ENCODE peak calls at places on chromosomes 2 and 18, in five cellular contexts. U, P, N, S and L are unnamed samples.

GRCh38 chr2:21912405-21912804 is 788.6 kb downstream of the TDRD15 start:
- DNase-seq in U (no peak), P (no peak), N (no peak), S (no peak), L (no peak)

GRCh38 chr2:112693596-112693995 is 27.2 kb upstream of the NT5DC4 start:
- DNase-seq in U (no peak), P (no peak), N (no peak), S (no peak), L (no peak)

GRCh38 chr2:28052691-28053090 is 162.2 kb downstream of the BABAM2 start:
- DNase-seq in U (no peak), P (no peak), N (no peak), S (peak), L (no peak)

GRCh38 chr18:35331367-35332087 is 12.7 kb downstream of the ZNF24 start:
- DNase-seq in U (no peak), P (no peak), N (no peak), S (no peak), L (no peak)

GRCh38 chr2:218861645-218862318 is 2.2 kb downstream of the WNT6 start:
- DNase-seq in U (no peak), P (no peak), N (no peak), S (no peak), L (no peak)

GRCh38 chr2:7060156-7060555 is 142.9 kb downstream of the RNF144A start:
- DNase-seq in U (no peak), P (no peak), N (no peak), S (no peak), L (no peak)

GRCh38 chr2:28989973-28990372 is 8.9 kb downstream of the TOGARAM2 start:
- DNase-seq in U (no peak), P (no peak), N (no peak), S (no peak), L (no peak)

GRCh38 chr2:228731517-228731916 is 539.6 kb downstream of the PID1 start:
- DNase-seq in U (peak), P (no peak), N (no peak), S (peak), L (no peak)

GRCh38 chr2:147756103-147756502 is 88.7 kb upstream of the ACVR2A start:
- DNase-seq in U (no peak), P (no peak), N (no peak), S (no peak), L (no peak)

GRCh38 chr2:208595386-208596275 is 189.0 kb downstream of the PTH2R start:
- DNase-seq in U (no peak), P (no peak), N (no peak), S (no peak), L (no peak)

GRCh38 chr18:28284132-28284531 is 107.2 kb upstream of the CDH2 start:
- DNase-seq in U (no peak), P (no peak), N (no peak), S (peak), L (no peak)

GRCh38 chr2:188293601-188294482 is 2.2 kb downstream of the GULP1 start:
- DNase-seq in U (peak), P (no peak), N (no peak), S (peak), L (peak)

GRCh38 chr18:12305211-12305610 is 2.8 kb upstream of the TUBB6 start:
- DNase-seq in U (no peak), P (no peak), N (no peak), S (no peak), L (no peak)

GRCh38 chr18:79400091-79400590 is 4.4 kb downstream of the NFATC1 start:
- DNase-seq in U (peak), P (no peak), N (peak), S (peak), L (no peak)

GRCh38 chr2:200335657-200336056 is 29.2 kb downstream of the SPATS2L start:
- DNase-seq in U (no peak), P (peak), N (no peak), S (no peak), L (no peak)

GRCh38 chr2:28452534-28453081 is 43.3 kb upstream of the PLB1 start:
- DNase-seq in U (peak), P (peak), N (peak), S (peak), L (no peak)

GRCh38 chr2:120520929-120521912 is 175.3 kb downstream of the INHBB start:
- DNase-seq in U (no peak), P (peak), N (no peak), S (peak), L (no peak)

GRCh38 chr2:160429248-160430000 is 64.2 kb downstream of the RBMS1 start:
- DNase-seq in U (no peak), P (peak), N (no peak), S (peak), L (no peak)

GRCh38 chr2:88738271-88738670 is 46.8 kb downstream of the RPIA start:
- DNase-seq in U (no peak), P (no peak), N (no peak), S (peak), L (no peak)

GRCh38 chr18:51988277-51988676 is 351.7 kb upstream of the DCC start:
- DNase-seq in U (no peak), P (no peak), N (no peak), S (no peak), L (no peak)

GRCh38 chr2:24986397-24986796 is 14.6 kb upstream of the DNAJC27 start:
- DNase-seq in U (no peak), P (no peak), N (no peak), S (peak), L (peak)

GRCh38 chr2:10422732-10423399 is 25.3 kb downstream of the ODC1 start:
- DNase-seq in U (no peak), P (no peak), N (no peak), S (no peak), L (no peak)

GRCh38 chr2:67295851-67296250 is 101.3 kb upstream of the ETAA1 start:
- DNase-seq in U (no peak), P (no peak), N (no peak), S (peak), L (no peak)

GRCh38 chr2:26471766-26472706 is 5.9 kb downstream of the OTOF start:
- DNase-seq in U (no peak), P (no peak), N (no peak), S (no peak), L (no peak)

GRCh38 chr2:153864022-153864421 is 7.7 kb upstream of the GALNT13 start:
- DNase-seq in U (no peak), P (no peak), N (no peak), S (no peak), L (no peak)

GRCh38 chr2:76316691-76317090 is 606.0 kb upstream of the GCFC2 start:
- DNase-seq in U (no peak), P (no peak), N (no peak), S (no peak), L (no peak)

GRCh38 chr2:3443083-3443482 is 63.6 kb downstream of the TRAPPC12 start:
- DNase-seq in U (no peak), P (no peak), N (no peak), S (no peak), L (no peak)

GRCh38 chr2:55160422-55160821 is 71.7 kb downstream of the CLHC1 start:
- DNase-seq in U (no peak), P (no peak), N (no peak), S (no peak), L (no peak)

GRCh38 chr2:55157474-55157884 is 74.6 kb downstream of the CLHC1 start:
- DNase-seq in U (no peak), P (no peak), N (no peak), S (peak), L (no peak)

GRCh38 chr2:55158111-55158814 is 73.8 kb downstream of the CLHC1 start:
- DNase-seq in U (no peak), P (no peak), N (no peak), S (no peak), L (no peak)

GRCh38 chr2:55159752-55160151 is 72.3 kb downstream of the CLHC1 start:
- DNase-seq in U (no peak), P (no peak), N (no peak), S (no peak), L (no peak)

GRCh38 chr2:55159037-55159651 is 72.9 kb downstream of the CLHC1 start:
- DNase-seq in U (peak), P (no peak), N (no peak), S (no peak), L (no peak)
- H3K27ac ChIP-seq in U (peak), P (no peak), N (no peak), S (no peak), L (peak)

DNA sequence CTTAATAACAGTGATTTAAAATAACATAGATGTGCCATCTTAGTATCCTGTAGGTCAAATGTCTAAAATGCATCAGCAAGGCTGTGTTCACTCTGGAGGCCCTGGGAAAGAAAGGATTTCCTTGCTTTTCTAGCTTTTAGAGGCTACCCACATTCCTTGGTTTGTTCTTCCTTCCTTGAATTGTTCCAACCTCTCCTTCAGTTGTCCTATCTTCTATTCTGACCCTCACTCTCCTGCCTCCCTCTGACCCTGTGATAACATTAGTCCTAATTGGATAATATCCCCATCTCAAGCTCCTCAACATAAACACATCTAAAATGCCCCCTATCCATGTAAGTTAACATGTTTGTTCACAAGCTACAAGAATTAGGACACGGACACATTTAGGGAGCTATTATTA is 733.5 kb downstream of the SOCS6 start:
- DNase-seq in U (no peak), P (no peak), N (no peak), S (no peak), L (no peak)
- H3K27ac ChIP-seq in U (no peak), P (no peak), N (no peak), S (no peak), L (no peak)

DNA sequence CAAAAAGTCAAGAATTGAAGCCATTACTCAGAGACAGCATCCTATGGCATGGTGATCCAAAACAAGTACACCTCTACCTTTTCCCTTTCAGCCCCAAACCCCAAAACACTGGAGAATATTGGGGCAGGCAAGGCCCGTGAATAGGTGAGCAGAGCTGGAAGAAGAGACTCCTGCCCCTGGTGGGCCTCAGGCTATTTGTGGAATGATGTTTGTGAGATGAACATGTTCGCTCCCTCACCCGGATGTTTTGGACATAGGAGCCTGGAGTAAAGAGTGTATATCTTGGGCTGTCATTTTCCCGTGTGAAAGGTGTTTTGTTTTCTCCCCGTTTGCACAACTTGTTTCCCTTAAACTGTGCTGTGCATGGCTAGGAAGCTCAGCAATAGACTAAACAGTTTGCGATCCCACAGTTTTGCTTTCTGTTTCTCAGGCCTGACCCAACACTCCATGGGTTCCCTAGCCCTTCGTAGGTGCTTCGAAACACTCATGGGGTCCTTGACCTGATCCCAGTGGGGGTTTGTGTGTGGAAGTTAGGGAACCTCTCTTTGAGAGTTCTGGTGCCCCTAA is 136.5 kb upstream of the TNP1 start:
- DNase-seq in U (no peak), P (no peak), N (no peak), S (no peak), L (no peak)
- H3K27ac ChIP-seq in U (no peak), P (no peak), N (no peak), S (no peak), L (no peak)

GRCh38 chr2:8570637-8571036 is 111.2 kb upstream of the ID2 start:
- DNase-seq in U (no peak), P (no peak), N (no peak), S (no peak), L (no peak)

GRCh38 chr2:8569332-8569930 is 112.4 kb upstream of the ID2 start:
- DNase-seq in U (no peak), P (no peak), N (no peak), S (no peak), L (no peak)

GRCh38 chr2:8572712-8573233 is 109.1 kb upstream of the ID2 start:
- DNase-seq in U (no peak), P (no peak), N (no peak), S (no peak), L (no peak)

GRCh38 chr2:8571792-8572499 is 109.9 kb upstream of the ID2 start:
- DNase-seq in U (no peak), P (peak), N (no peak), S (no peak), L (no peak)

DNA sequence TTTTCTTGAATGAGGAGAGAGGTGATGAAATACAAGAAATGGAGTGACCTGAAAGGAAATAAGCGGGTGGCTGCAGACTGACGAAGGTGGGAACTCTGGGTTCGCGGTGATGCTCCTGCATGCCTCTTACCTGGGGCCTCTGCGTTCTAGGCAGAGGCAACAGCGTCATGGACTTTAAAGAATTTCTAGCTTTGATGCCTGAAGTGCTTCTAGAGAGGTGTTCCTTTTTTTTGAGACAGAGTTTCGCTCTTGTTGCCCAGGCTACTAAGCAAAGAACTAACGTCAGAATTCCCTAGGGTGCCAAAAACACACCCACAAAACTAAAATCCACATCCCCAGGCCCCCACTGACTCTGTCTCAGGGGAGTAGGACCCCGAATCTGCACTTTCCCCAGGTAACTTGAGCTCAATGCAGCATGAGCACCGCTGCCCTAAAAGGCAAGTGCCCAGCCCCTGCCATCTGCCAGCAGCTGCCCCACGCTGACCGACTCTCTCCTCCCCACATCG is 110.5 kb upstream of the ID2 start:
- DNase-seq in U (no peak), P (no peak), N (no peak), S (no peak), L (no peak)
- H3K27ac ChIP-seq in U (no peak), P (no peak), N (no peak), S (no peak), L (no peak)

DNA sequence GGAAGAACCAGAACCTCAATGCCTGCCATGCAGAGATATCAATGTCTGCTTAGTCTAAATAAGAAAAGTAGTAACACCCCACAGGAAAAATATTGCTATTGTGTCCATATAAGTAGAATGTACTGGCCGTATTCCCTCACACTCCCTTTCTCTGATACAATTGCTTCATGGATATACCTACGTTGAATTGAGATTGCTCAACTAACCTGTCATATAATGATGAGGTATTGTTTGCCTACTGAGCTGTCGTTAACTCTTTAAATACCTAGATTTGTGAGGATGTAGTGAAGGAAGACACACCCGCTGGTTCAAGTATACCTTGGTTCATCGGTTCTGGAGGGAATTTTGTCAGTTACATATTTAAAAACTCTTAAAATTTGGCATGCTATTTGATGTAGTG is 480.7 kb upstream of the TCF4 start:
- DNase-seq in U (no peak), P (no peak), N (no peak), S (no peak), L (no peak)
- H3K27ac ChIP-seq in U (no peak), P (no peak), N (no peak), S (no peak), L (no peak)